ENCODE peak calls at places on chromosomes 5 and 9, in six cellular contexts. Y is IMR-90, O is GM12878, A is K562, X is A549, W is HepG2. T is an unnamed sample.

GRCh38 chr9:88034964-88035363 is 60.6 kb upstream of the CDK20 start:
- DNase-seq in O (no peak), W (no peak), X (no peak), A (no peak), Y (no peak), T (no peak)

GRCh38 chr5:133222040-133222439 is 170.2 kb downstream of the HSPA4 start:
- DNase-seq in X (no peak), W (no peak), A (no peak), Y (no peak), O (no peak), T (no peak)

GRCh38 chr9:36074870-36075532 is 38.3 kb downstream of the RECK start:
- DNase-seq in W (peak), A (no peak), Y (peak), X (peak), O (no peak), T (no peak)

GRCh38 chr5:139140631-139141071 is 57.5 kb downstream of the SIL1 start:
- DNase-seq in O (no peak), W (no peak), A (no peak), X (no peak), Y (peak), T (no peak)

GRCh38 chr9:132991351-132992300 is 13.1 kb downstream of the GFI1B start:
- DNase-seq in W (no peak), A (no peak), X (no peak), Y (no peak), O (no peak), T (no peak)

GRCh38 chr5:12332480-12332879 is 428.2 kb upstream of the CTNND2 start:
- DNase-seq in X (no peak), Y (no peak), O (no peak), A (no peak), W (no peak), T (no peak)

GRCh38 chr5:168307925-168308584 is 16.6 kb downstream of the WWC1 start:
- DNase-seq in X (no peak), W (no peak), Y (no peak), A (no peak), O (no peak), T (no peak)

GRCh38 chr9:98933185-98933584 is 10.5 kb upstream of the COL15A1 start:
- DNase-seq in X (no peak), A (no peak), Y (no peak), W (no peak), O (no peak), T (no peak)

GRCh38 chr5:180875860-180876426 is 14.9 kb upstream of the ZFP62 start:
- DNase-seq in A (no peak), Y (no peak), W (no peak), O (no peak), X (no peak), T (no peak)

GRCh38 chr5:146794326-146795029 is 84.1 kb downstream of the PPP2R2B start:
- DNase-seq in O (no peak), W (no peak), A (no peak), Y (no peak), X (no peak), T (no peak)

GRCh38 chr5:132777209-132778069 is at the start of gene SEPTIN8:
- DNase-seq in O (no peak), Y (no peak), X (peak), W (no peak), A (peak), T (peak)

GRCh38 chr9:97307091-97307490 is 368 bp upstream of the CCDC180 start:
- DNase-seq in Y (peak), A (peak), W (no peak), O (no peak), X (no peak), T (no peak)

GRCh38 chr9:6845881-6846280 is 88.1 kb downstream of the KDM4C start:
- DNase-seq in W (peak), Y (peak), X (peak), A (no peak), O (no peak), T (no peak)

DNA sequence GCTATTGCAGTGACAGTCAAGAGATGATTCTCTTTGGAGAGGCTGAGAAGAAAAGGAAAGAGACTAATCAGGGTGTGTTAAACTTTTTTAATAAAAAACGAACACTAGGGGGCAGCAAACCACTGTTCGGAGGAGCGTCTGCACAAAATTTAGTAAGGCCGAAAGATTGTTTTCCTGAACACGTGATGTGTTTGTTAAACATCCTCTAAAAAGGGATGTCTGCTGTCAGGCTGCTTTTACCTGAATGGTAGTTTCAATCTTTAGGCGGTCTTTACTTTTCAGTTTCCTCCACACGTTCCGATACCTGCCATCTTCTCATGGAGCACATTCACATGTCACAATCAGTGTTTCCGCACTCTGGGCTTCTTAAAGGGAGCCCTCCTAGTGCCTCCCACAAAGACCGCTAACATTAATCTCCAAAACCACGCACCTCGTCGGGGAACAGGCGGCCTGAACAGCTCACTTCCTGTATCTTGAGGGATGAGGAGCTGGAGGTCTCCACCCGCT is 125.2 kb downstream of the GPBP1 start:
- DNase-seq in W (peak), X (peak), O (peak), A (peak), Y (peak), T (peak)
- TF ChIP-seq BHLHE40 in W (no peak), X (no peak), O (peak), A (peak), Y (peak), T (no peak)

GRCh38 chr5:68709229-68709628 is 384.6 kb upstream of the SLC30A5 start:
- DNase-seq in Y (no peak), A (no peak), O (no peak), W (no peak), X (no peak), T (no peak)
- TF ChIP-seq BHLHE40 in Y (no peak), A (no peak), O (no peak), W (no peak), X (no peak), T (no peak)

DNA sequence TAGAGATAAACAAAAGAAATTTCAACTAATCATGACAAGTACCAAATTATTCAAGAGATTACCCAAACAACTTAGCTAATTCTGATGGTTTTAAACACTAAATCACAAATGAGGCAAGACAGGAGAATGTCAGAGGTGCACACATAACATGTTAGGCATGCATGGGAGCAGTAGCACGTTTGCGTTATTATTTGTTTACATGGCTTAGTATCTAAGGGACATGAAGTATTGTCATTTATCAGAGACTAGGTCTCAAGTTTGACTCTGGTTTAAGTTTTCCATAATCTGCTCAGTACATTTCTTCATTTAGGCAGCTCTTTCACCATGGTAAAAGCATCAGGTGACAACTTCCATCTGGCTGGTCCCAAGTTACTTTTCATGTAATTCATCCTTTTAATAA is 244.1 kb upstream of the TNC start:
- DNase-seq in W (no peak), O (no peak), A (no peak), X (no peak), Y (no peak), T (no peak)
- TF ChIP-seq BHLHE40 in W (no peak), O (no peak), A (no peak), X (no peak), Y (no peak), T (no peak)

GRCh38 chr9:120395374-120395773 is 184.6 kb downstream of the CDK5RAP2 start:
- DNase-seq in X (no peak), A (no peak), Y (no peak), O (no peak), W (no peak), T (no peak)

GRCh38 chr9:120392711-120393110 is 187.3 kb downstream of the CDK5RAP2 start:
- DNase-seq in X (no peak), A (no peak), O (no peak), Y (no peak), W (no peak), T (no peak)

GRCh38 chr9:120392245-120392644 is 187.7 kb downstream of the CDK5RAP2 start:
- DNase-seq in A (no peak), O (no peak), X (no peak), W (no peak), Y (no peak), T (no peak)

GRCh38 chr9:120393386-120394057 is 186.4 kb downstream of the CDK5RAP2 start:
- DNase-seq in Y (peak), A (no peak), X (no peak), O (no peak), W (no peak), T (no peak)

GRCh38 chr9:120394058-120394669 is 185.8 kb downstream of the CDK5RAP2 start:
- DNase-seq in A (no peak), W (peak), O (no peak), Y (peak), X (no peak), T (no peak)
- TF ChIP-seq BHLHE40 in A (no peak), W (no peak), O (no peak), Y (peak), X (no peak), T (no peak)

GRCh38 chr9:74500584-74500924 is 3.4 kb downstream of the RORB start:
- DNase-seq in A (no peak), O (no peak), W (no peak), Y (no peak), X (no peak), T (no peak)

GRCh38 chr9:74499111-74499601 is 2.0 kb downstream of the RORB start:
- DNase-seq in Y (no peak), W (no peak), X (no peak), A (no peak), O (no peak), T (no peak)

GRCh38 chr9:74498616-74499095 is 1.5 kb downstream of the RORB start:
- DNase-seq in Y (no peak), X (no peak), A (no peak), O (no peak), W (no peak), T (no peak)

GRCh38 chr9:74497750-74498615 is 848 bp downstream of the RORB start:
- DNase-seq in A (no peak), W (no peak), Y (no peak), X (peak), O (no peak), T (peak)

DNA sequence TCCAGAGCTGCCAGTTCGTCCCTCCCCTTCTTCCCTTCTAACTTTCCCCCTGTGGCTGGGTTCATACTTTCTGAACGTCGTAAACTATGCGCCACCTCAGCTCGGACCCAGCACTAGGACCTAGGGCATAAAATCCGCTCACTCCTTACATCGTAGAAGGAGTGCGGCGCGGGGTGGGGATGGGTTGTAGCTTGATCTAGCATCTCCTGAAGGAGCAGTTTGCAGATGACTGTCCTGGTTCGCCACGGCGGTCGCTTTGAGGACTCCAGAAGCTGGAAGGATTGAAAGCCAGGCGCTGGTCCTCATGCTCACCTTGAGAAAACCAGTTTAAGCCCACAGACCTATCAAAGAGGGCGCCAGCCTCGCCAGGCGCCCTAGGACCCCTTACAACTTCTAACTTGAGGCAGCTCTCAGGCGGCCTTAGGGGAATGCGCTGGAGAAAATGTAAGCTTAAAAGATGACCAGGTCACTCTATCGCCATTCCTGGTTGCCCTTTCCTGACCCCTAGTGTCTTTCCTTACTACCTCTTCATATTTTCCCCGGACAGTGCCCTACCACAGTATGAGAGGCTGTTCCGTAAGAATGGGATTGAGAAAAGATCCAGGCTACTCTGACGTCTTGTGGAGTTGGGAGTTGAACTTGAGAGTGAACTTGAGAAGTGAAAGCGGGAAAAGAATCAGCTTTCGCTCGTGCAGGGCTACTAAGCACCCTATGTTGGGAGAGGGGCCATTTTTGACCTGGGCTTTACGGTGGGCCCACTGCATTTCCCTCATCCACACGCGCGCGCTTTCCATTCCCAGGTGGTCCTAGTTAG is 2.8 kb downstream of the RORB start:
- DNase-seq in A (no peak), O (no peak), X (no peak), Y (no peak), W (no peak), T (no peak)
- TF ChIP-seq BHLHE40 in A (no peak), O (no peak), X (no peak), Y (no peak), W (no peak), T (no peak)

DNA sequence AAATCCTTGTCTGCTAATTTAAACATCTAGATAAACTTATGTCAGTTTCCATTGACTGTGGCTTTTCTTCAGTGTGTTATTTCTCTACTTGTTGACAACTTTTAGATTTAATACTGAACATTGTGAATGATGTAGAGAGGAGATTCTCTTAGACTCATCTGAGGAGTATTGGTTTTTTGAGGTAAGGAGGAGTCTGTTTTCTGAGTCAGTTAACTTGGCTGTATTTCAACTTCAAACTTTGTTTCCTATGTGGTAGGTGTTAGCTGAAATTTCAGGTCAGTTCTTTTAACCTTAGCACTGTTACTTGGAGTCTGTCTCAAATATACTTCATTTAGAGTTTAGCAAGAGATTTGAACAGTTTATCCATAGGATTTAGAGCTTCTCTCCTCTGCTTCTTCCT is 67.9 kb downstream of the XRCC4 start:
- DNase-seq in Y (peak), X (no peak), A (no peak), O (no peak), W (no peak), T (no peak)
- TF ChIP-seq BHLHE40 in Y (no peak), X (no peak), A (no peak), O (no peak), W (no peak), T (no peak)

GRCh38 chr5:81696418-81697397 is 54.2 kb downstream of the SSBP2 start:
- DNase-seq in W (no peak), Y (no peak), A (no peak), X (no peak), O (no peak), T (no peak)

GRCh38 chr5:81700166-81700565 is 50.7 kb downstream of the SSBP2 start:
- DNase-seq in X (no peak), A (no peak), Y (no peak), W (no peak), O (no peak), T (no peak)

GRCh38 chr5:81694726-81695125 is 56.2 kb downstream of the SSBP2 start:
- DNase-seq in X (no peak), W (no peak), O (no peak), A (no peak), Y (no peak), T (no peak)

GRCh38 chr5:81703840-81704239 is 47.1 kb downstream of the SSBP2 start:
- DNase-seq in O (no peak), A (no peak), Y (no peak), X (no peak), W (no peak), T (no peak)

GRCh38 chr5:81698806-81699205 is 52.1 kb downstream of the SSBP2 start:
- DNase-seq in X (no peak), A (no peak), Y (peak), O (no peak), W (no peak), T (no peak)
- TF ChIP-seq BHLHE40 in X (no peak), A (no peak), Y (no peak), O (no peak), W (no peak), T (no peak)

GRCh38 chr5:40787986-40788385 is 10.2 kb downstream of the PRKAA1 start:
- DNase-seq in Y (no peak), X (no peak), O (no peak), W (no peak), A (no peak), T (no peak)
- TF ChIP-seq BHLHE40 in Y (no peak), X (no peak), O (no peak), W (no peak), A (no peak), T (no peak)